ENCODE peak calls at places on chromosomes 3 and 15, in eight cellular contexts. J, Y, O, S, V, T, N and D are unnamed samples.

GRCh38 chr3:43522702-43523362 is 99.0 kb downstream of the ANO10 start:
- DNase-seq in S (peak), O (peak), T (peak), V (no peak), Y (no peak), N (no peak), J (no peak), D (no peak)

GRCh38 chr3:172808969-172809546 is 58.5 kb downstream of the ECT2 start:
- DNase-seq in S (peak), V (no peak), J (no peak), N (no peak), Y (no peak), T (peak), O (peak), D (peak)

GRCh38 chr15:61228025-61228901 is 839 bp downstream of the RORA start:
- DNase-seq in S (peak), O (peak), T (peak), Y (no peak), V (peak), J (no peak), N (no peak), D (peak)

GRCh38 chr3:160951677-160952487 is 153.3 kb downstream of the B3GALNT1 start:
- DNase-seq in N (no peak), J (no peak), V (no peak), Y (no peak), S (no peak), T (no peak), O (no peak), D (no peak)

GRCh38 chr3:126356373-126357298 is 572 bp downstream of the KLF15 start:
- DNase-seq in J (no peak), N (no peak), S (no peak), T (no peak), V (peak), O (peak), Y (no peak), D (no peak)

GRCh38 chr3:44072601-44073540 is 168.8 kb upstream of the TOPAZ1 start:
- DNase-seq in N (no peak), J (no peak), V (no peak), T (no peak), Y (no peak), S (no peak), O (no peak), D (no peak)

GRCh38 chr15:61653110-61653509 is 407.1 kb downstream of the VPS13C start:
- DNase-seq in N (no peak), S (peak), V (no peak), Y (no peak), T (no peak), O (no peak), J (peak), D (no peak)

GRCh38 chr3:63096248-63097058 is 181.7 kb upstream of the SYNPR start:
- DNase-seq in O (no peak), T (no peak), Y (no peak), V (no peak), J (no peak), N (no peak), S (no peak), D (no peak)

GRCh38 chr15:89483079-89483478 is 13.3 kb downstream of the RHCG start:
- DNase-seq in J (no peak), O (no peak), Y (peak), S (no peak), T (no peak), N (no peak), V (no peak), D (no peak)

GRCh38 chr3:128167973-128168674 is 14.8 kb downstream of the EEFSEC start:
- DNase-seq in N (no peak), T (no peak), S (peak), J (no peak), O (no peak), V (no peak), Y (no peak), D (no peak)

GRCh38 chr3:180311242-180311641 is 274.5 kb upstream of the PEX5L start:
- DNase-seq in N (no peak), T (peak), J (no peak), S (no peak), Y (no peak), O (no peak), V (no peak), D (no peak)

GRCh38 chr3:127585813-127586165 is 4.7 kb downstream of the TPRA1 start:
- DNase-seq in V (no peak), S (no peak), O (no peak), T (no peak), J (no peak), N (no peak), Y (no peak), D (no peak)

GRCh38 chr3:159280792-159281191 is 478.9 kb downstream of the MFSD1 start:
- DNase-seq in Y (no peak), V (no peak), T (no peak), N (no peak), J (no peak), S (no peak), O (no peak), D (no peak)

GRCh38 chr3:125585595-125586223 is 9.6 kb downstream of the OSBPL11 start:
- DNase-seq in V (peak), N (no peak), O (peak), S (peak), T (peak), Y (no peak), J (peak), D (peak)

GRCh38 chr3:72997421-72997961 is 880 bp downstream of the PPP4R2 start:
- DNase-seq in O (peak), Y (no peak), J (no peak), N (peak), T (peak), S (peak), V (peak), D (peak)

GRCh38 chr15:100202309-100202943 is 139.3 kb downstream of the ADAMTS17 start:
- DNase-seq in N (no peak), J (no peak), O (no peak), T (no peak), Y (no peak), V (no peak), S (no peak), D (no peak)

GRCh38 chr15:93152951-93153350 is 63.9 kb upstream of the RGMA start:
- DNase-seq in O (peak), J (peak), T (peak), Y (no peak), S (peak), N (no peak), V (no peak), D (peak)

GRCh38 chr15:72534522-72534921 is 60.4 kb downstream of the ARIH1 start:
- DNase-seq in S (no peak), N (no peak), O (no peak), J (no peak), Y (no peak), V (no peak), T (no peak), D (no peak)

GRCh38 chr3:133937756-133938601 is 42.3 kb upstream of the RAB6B start:
- DNase-seq in S (peak), N (no peak), V (no peak), T (peak), J (peak), O (peak), Y (no peak), D (no peak)

GRCh38 chr3:28601291-28601690 is 252.7 kb upstream of the AZI2 start:
- DNase-seq in T (no peak), J (no peak), N (no peak), S (no peak), Y (no peak), O (no peak), V (no peak), D (no peak)

GRCh38 chr3:156811092-156811862 is 14.9 kb upstream of the LEKR1 start:
- DNase-seq in N (no peak), O (peak), S (peak), T (peak), V (no peak), Y (no peak), J (no peak), D (peak)

GRCh38 chr15:39279331-39279730 is 301.5 kb upstream of the THBS1 start:
- DNase-seq in J (no peak), O (no peak), N (no peak), Y (no peak), S (no peak), T (peak), V (no peak), D (no peak)

GRCh38 chr3:182911782-182912111 is 68.6 kb downstream of the DCUN1D1 start:
- DNase-seq in T (peak), Y (no peak), N (no peak), O (no peak), S (no peak), J (no peak), V (peak), D (peak)

DNA sequence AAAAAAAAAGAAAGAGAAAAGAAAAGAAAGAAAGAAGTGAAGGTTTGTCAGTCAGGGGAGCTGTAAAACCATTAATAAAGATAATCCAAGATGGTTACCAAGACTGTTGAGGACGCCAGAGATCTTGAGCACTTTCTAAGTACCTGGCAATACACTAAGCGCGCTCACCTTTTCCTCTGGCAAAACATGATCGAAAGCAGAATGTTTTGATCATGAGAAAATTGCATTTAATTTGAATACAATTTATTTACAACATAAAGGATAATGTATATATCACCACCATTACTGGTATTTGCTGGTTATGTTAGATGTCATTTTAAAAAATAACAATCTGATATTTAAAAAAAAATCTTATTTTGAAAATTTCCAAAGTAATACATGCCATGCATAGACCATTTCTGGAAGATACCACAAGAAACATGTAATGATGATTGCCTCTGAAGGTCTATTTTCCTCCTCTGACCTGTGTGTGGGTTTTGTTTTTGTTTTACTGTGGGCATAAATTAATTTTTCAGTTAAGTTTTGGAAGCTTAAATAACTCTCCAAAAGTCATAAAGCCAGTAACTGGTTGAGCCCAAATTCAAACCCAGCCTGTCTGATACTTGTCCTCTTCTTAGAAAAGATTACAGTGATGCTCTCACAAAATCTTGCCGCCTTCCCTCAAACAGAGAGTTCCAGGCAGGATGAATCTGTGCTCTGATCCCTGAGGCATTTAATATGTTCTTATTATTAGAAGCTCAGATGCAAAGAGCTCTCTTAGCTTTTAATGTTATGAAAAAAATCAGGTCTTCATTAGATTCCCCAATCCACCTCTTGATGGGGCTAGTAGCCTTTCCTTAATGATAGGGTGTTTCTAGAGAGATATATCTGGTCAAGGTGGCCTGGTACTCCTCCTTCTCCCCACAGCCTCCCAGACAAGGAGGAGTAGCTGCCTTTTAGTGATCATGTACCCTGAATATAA is 2.0 kb downstream of the B2M start:
- DNase-seq in Y (no peak), S (peak), V (no peak), O (peak), T (peak), J (no peak), N (no peak), D (peak)
- TF ChIP-seq CTCF in Y (no peak), S (peak), V (no peak), O (peak), T (peak), J (no peak), N (peak), D (peak)

GRCh38 chr3:178022599-178022998 is 513.6 kb upstream of the KCNMB2 start:
- DNase-seq in T (peak), J (no peak), O (peak), S (no peak), N (no peak), Y (no peak), V (no peak), D (peak)
- TF ChIP-seq CTCF in T (no peak), J (no peak), O (no peak), S (no peak), N (no peak), Y (no peak), V (no peak), D (no peak)

GRCh38 chr15:95024388-95024787 is 793.0 kb downstream of the MCTP2 start:
- DNase-seq in T (peak), S (peak), J (no peak), O (peak), V (no peak), Y (no peak), N (no peak), D (peak)
- TF ChIP-seq CTCF in T (peak), S (peak), J (no peak), O (peak), V (peak), Y (no peak), N (peak), D (peak)

DNA sequence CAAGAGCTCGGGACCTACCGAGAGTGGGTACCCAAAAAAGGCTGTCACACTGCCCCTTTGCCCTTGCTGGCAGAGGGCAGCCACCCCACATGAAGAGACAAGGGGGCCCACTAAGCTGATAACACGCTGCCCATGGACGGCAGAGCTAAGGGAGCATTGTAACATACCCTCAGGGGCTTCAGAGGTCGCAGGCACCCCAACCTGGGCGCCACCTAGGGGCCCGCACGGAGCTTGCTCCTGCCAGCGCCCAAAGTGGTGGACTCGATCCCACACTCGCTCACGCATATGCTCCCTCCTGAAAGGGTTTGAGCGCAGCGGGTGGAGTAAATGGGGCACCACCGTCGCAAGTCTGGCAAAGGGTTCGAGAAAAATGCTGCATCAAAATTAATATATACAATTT is 975.4 kb downstream of the ZPLD1 start:
- DNase-seq in J (no peak), S (no peak), Y (no peak), V (no peak), T (no peak), N (no peak), O (no peak), D (no peak)
- TF ChIP-seq CTCF in J (no peak), S (no peak), Y (no peak), V (no peak), T (no peak), N (no peak), O (no peak), D (peak)

GRCh38 chr3:50222169-50222528 is 13.9 kb upstream of the GNAI2 start:
- DNase-seq in S (no peak), Y (no peak), V (no peak), T (no peak), N (no peak), J (no peak), O (no peak), D (no peak)
- TF ChIP-seq CTCF in S (no peak), Y (no peak), V (no peak), T (no peak), N (no peak), J (no peak), O (no peak), D (no peak)

GRCh38 chr15:78872972-78873795 is 494 bp downstream of the MORF4L1 start:
- DNase-seq in O (peak), V (peak), J (peak), N (peak), S (peak), T (peak), Y (peak), D (peak)
- TF ChIP-seq CTCF in O (peak), V (peak), J (no peak), N (peak), S (peak), T (peak), Y (no peak), D (peak)

GRCh38 chr15:33226559-33227181 is 32.2 kb upstream of the FMN1 start:
- DNase-seq in O (peak), S (peak), N (peak), V (no peak), J (peak), T (peak), Y (no peak), D (peak)
- TF ChIP-seq CTCF in O (no peak), S (peak), N (peak), V (peak), J (no peak), T (peak), Y (peak), D (peak)

GRCh38 chr3:56987238-56987932 is 73.1 kb upstream of the SPATA12 start:
- DNase-seq in Y (no peak), T (no peak), O (peak), J (no peak), N (no peak), V (peak), S (no peak), D (no peak)
- TF ChIP-seq CTCF in Y (no peak), T (no peak), O (peak), J (no peak), N (peak), V (peak), S (peak), D (no peak)